ENCODE peak calls at places on chromosome 3, in ten cellular contexts. Z is gastrocnemius medialis; Y is NCI-H1694 treated with DMSO at 0.1 percent for 48 hours; H is cardiac fibroblast; G is activated naive CD4-positive, alpha-beta T cell treated with anti-CD3 and anti-CD28 coated beads, Interleukin-2, amount 50 U/mL, for 72 hours; O is NAMALWA; M is choroid plexus epithelial cell; E is vagina; U is mesenteric fat pad; R is cerebellum. C is an unnamed sample.

GRCh38 chr3:16147226-16147625 is 27.3 kb upstream of the GALNT15 start:
- DNase-seq in M (peak; percentile 84), G (no peak), U (no peak), E (no peak), Z (no peak), O (peak; percentile 67), Y (no peak), R (no peak), H (peak; percentile 72), C (no peak)

GRCh38 chr3:104245981-104246380 is 1120.7 kb upstream of the ALCAM start:
- DNase-seq in E (no peak), Z (no peak), O (no peak), H (no peak), M (no peak), U (no peak), Y (no peak), R (no peak), G (no peak), C (no peak)

GRCh38 chr3:64667887-64668581 is 19.8 kb downstream of the ADAMTS9 start:
- DNase-seq in Z (peak; percentile 66), H (no peak), G (no peak), Y (no peak), R (no peak), M (no peak), U (no peak), E (no peak), O (no peak), C (no peak)

GRCh38 chr3:150875548-150875947 is 29.7 kb downstream of the MINDY4B start:
- DNase-seq in Z (no peak), H (peak; percentile 20), U (no peak), E (no peak), Y (no peak), M (peak; percentile 24), G (no peak), R (no peak), O (peak; percentile 60), C (no peak)

GRCh38 chr3:49723301-49723630 is 485 bp downstream of the GMPPB start:
- DNase-seq in O (peak; percentile 69), R (peak; percentile 57), G (peak; percentile 67), Z (peak; percentile 81), M (peak; percentile 56), E (no peak), H (peak; percentile 45), Y (no peak), U (peak; percentile 91), C (peak; percentile 68)

GRCh38 chr3:123025642-123026521 is 1.7 kb downstream of the SEMA5B start:
- DNase-seq in H (no peak), G (no peak), O (no peak), E (no peak), Z (no peak), U (no peak), Y (no peak), R (no peak), M (no peak), C (no peak)

GRCh38 chr3:85576091-85576690 is 617.4 kb downstream of the CADM2 start:
- DNase-seq in Z (peak; percentile 37), H (peak; percentile 77), Y (no peak), G (peak; percentile 49), U (no peak), O (peak; percentile 58), R (peak; percentile 47), E (no peak), M (peak; percentile 86), C (no peak)

GRCh38 chr3:74074700-74075099 is 450.0 kb upstream of the PDZRN3 start:
- DNase-seq in G (no peak), Y (no peak), M (no peak), O (no peak), Z (no peak), E (no peak), R (no peak), H (no peak), U (no peak), C (no peak)

GRCh38 chr3:76107935-76108570 is 322.7 kb upstream of the ZNF717 start:
- DNase-seq in H (peak; percentile 65), M (peak; percentile 82), O (peak; percentile 31), R (peak; percentile 1), U (no peak), Z (no peak), Y (no peak), E (no peak), G (no peak), C (no peak)

GRCh38 chr3:122962149-122962548 is 65.4 kb downstream of the SEMA5B start:
- DNase-seq in Z (no peak), M (no peak), U (no peak), Y (peak; percentile 62), R (peak; percentile 74), O (no peak), G (no peak), E (no peak), H (no peak), C (no peak)

GRCh38 chr3:184230603-184231528 is 1.5 kb downstream of the VWA5B2 start:
- DNase-seq in G (no peak), M (no peak), O (no peak), Z (no peak), R (peak; percentile 87), H (no peak), U (no peak), Y (no peak), E (no peak), C (peak; percentile 60)

GRCh38 chr3:74489393-74489792 is 125.1 kb downstream of the CNTN3 start:
- DNase-seq in H (no peak), Y (no peak), Z (no peak), U (no peak), R (no peak), E (no peak), M (peak; percentile 37), G (no peak), O (no peak), C (no peak)

GRCh38 chr3:142958707-142959106 is 4.8 kb downstream of the PAQR9 start:
- DNase-seq in G (peak; percentile 21), E (no peak), O (no peak), Y (no peak), U (no peak), H (peak; percentile 72), M (peak; percentile 48), R (no peak), Z (peak; percentile 58), C (peak; percentile 90)

C was measured in RWPE2.